ENCODE peak calls at places on chromosomes 13 and 19, in six cellular contexts. N is non-pigmented ciliary epithelial cell, A is LHCN-M2, R is lung, X is NCI-H510A treated with DMSO at 0.1 percent for 48 hours, H is endothelial cell. I is an unnamed sample.

GRCh38 chr13:46866150-46866549 is 30.7 kb downstream of the HTR2A start:
- DNase-seq in N (peak; percentile 8), A (peak; percentile 52), R (peak; percentile 85), X (no peak), H (no peak), I (peak; percentile 12)

GRCh38 chr19:56109216-56109615 is 11.9 kb downstream of the ZNF787 start:
- DNase-seq in N (no peak), A (peak; percentile 67), R (no peak), X (no peak), H (no peak), I (peak; percentile 74)

GRCh38 chr13:99282264-99283231 is 24.4 kb upstream of the GPR18 start:
- DNase-seq in N (no peak), A (no peak), R (no peak), X (no peak), H (no peak), I (no peak)

GRCh38 chr13:101711307-101712025 is 259.0 kb downstream of the ITGBL1 start:
- DNase-seq in N (no peak), A (peak; percentile 73), R (no peak), X (no peak), H (no peak), I (peak; percentile 41)

GRCh38 chr13:52738719-52739467 is 727 bp downstream of the CNMD start:
- DNase-seq in N (no peak), A (no peak), R (no peak), X (no peak), H (peak; percentile 64), I (peak; percentile 8)

GRCh38 chr13:20264271-20265018 is 32.3 kb upstream of the GJB6 start:
- DNase-seq in N (no peak), A (no peak), R (no peak), X (no peak), H (no peak), I (no peak)

GRCh38 chr13:30832845-30833332 is 73.2 kb upstream of the MEDAG start:
- DNase-seq in N (no peak), A (no peak), R (no peak), X (peak; percentile 48), H (no peak), I (peak; percentile 38)

GRCh38 chr19:12664406-12665280 is 1.9 kb downstream of the MAN2B1 start:
- DNase-seq in N (no peak), A (peak; percentile 28), R (no peak), X (no peak), H (no peak), I (no peak)

GRCh38 chr19:5086725-5087439 is 118.0 kb downstream of the KDM4B start:
- DNase-seq in N (no peak), A (no peak), R (no peak), X (peak; percentile 96), H (no peak), I (no peak)

GRCh38 chr19:16290692-16291091 is 33.9 kb upstream of the KLF2 start:
- DNase-seq in N (no peak), A (no peak), R (no peak), X (no peak), H (no peak), I (no peak)

GRCh38 chr19:48970923-48971395 is 5.8 kb downstream of the FTL start:
- DNase-seq in N (no peak), A (no peak), R (peak; percentile 75), X (peak; percentile 69), H (peak; percentile 89), I (peak; percentile 48)

GRCh38 chr13:32125746-32126145 is 94.2 kb downstream of the FRY start:
- DNase-seq in N (no peak), A (peak; percentile 7), R (no peak), X (no peak), H (no peak), I (no peak)

GRCh38 chr19:4456843-4457653 is 546 bp downstream of the UBXN6 start:
- DNase-seq in N (no peak), A (peak; percentile 39), R (no peak), X (peak; percentile 67), H (peak; percentile 78), I (peak; percentile 65)

GRCh38 chr19:6800991-6801396 is 28.5 kb downstream of the VAV1 start:
- DNase-seq in N (peak; percentile 15), A (peak; percentile 20), R (no peak), X (no peak), H (no peak), I (no peak)

GRCh38 chr13:97133955-97134354 is 88.2 kb upstream of the MBNL2 start:
- DNase-seq in N (no peak), A (no peak), R (peak; percentile 63), X (peak; percentile 82), H (no peak), I (no peak)

GRCh38 chr19:31882709-31883108 is 462.7 kb upstream of the ZNF507 start:
- DNase-seq in N (no peak), A (no peak), R (no peak), X (no peak), H (no peak), I (no peak)

GRCh38 chr19:45446295-45446694 is 21.5 kb upstream of the FOSB start:
- DNase-seq in N (no peak), A (peak; percentile 51), R (no peak), X (no peak), H (no peak), I (no peak)